ENCODE peak calls at places on chromosomes 3 and 15, in eight cellular contexts. One of them, this sample, is unnamed.

GRCh38 chr15:79967331-79968182 is 3.4 kb downstream of the BCL2A1 start:
- DNase-seq in COR-L47: no peak
- DNase-seq in hippocampal formation: no peak
- DNase-seq in ELR: no peak
- DNase-seq in body of pancreas: no peak
- DNase-seq in left ventricle myocardium inferior: no peak
- DNase-seq in suprapubic skin: no peak
- DNase-seq in activated naive CD4-positive, alpha-beta T cell: no peak
- DNase-seq in this sample: no peak

GRCh38 chr15:52251144-52251860 is 44.3 kb downstream of the MYO5C start:
- DNase-seq in COR-L47: no peak
- DNase-seq in left ventricle myocardium inferior: no peak
- DNase-seq in hippocampal formation: no peak
- DNase-seq in body of pancreas: no peak
- DNase-seq in suprapubic skin: no peak
- DNase-seq in ELR: no peak
- DNase-seq in activated naive CD4-positive, alpha-beta T cell: no peak
- DNase-seq in this sample: no peak

GRCh38 chr3:43373588-43373935 is 87.2 kb downstream of the SNRK start:
- DNase-seq in activated naive CD4-positive, alpha-beta T cell: no peak
- DNase-seq in hippocampal formation: no peak
- DNase-seq in body of pancreas: no peak
- DNase-seq in left ventricle myocardium inferior: no peak
- DNase-seq in COR-L47: no peak
- DNase-seq in suprapubic skin: no peak
- DNase-seq in ELR: peak; percentile 65
- DNase-seq in this sample: peak; percentile 9

GRCh38 chr3:31873254-31873653 is 107.8 kb downstream of the OSBPL10 start:
- DNase-seq in hippocampal formation: no peak
- DNase-seq in suprapubic skin: no peak
- DNase-seq in COR-L47: no peak
- DNase-seq in ELR: no peak
- DNase-seq in activated naive CD4-positive, alpha-beta T cell: no peak
- DNase-seq in body of pancreas: no peak
- DNase-seq in left ventricle myocardium inferior: no peak
- DNase-seq in this sample: no peak

GRCh38 chr3:16240229-16241023 is 24.3 kb downstream of the DPH3 start:
- DNase-seq in ELR: peak; percentile 78
- DNase-seq in left ventricle myocardium inferior: no peak
- DNase-seq in COR-L47: no peak
- DNase-seq in suprapubic skin: no peak
- DNase-seq in body of pancreas: no peak
- DNase-seq in activated naive CD4-positive, alpha-beta T cell: no peak
- DNase-seq in hippocampal formation: no peak
- DNase-seq in this sample: peak; percentile 70

GRCh38 chr3:36969540-36970432 is 23.1 kb downstream of the EPM2AIP1 start:
- DNase-seq in left ventricle myocardium inferior: no peak
- DNase-seq in ELR: peak; percentile 85
- DNase-seq in COR-L47: peak; percentile 92
- DNase-seq in suprapubic skin: no peak
- DNase-seq in body of pancreas: peak; percentile 45
- DNase-seq in activated naive CD4-positive, alpha-beta T cell: no peak
- DNase-seq in hippocampal formation: no peak
- DNase-seq in this sample: peak; percentile 81

GRCh38 chr3:37546876-37547275 is 314.8 kb upstream of the CTDSPL start:
- DNase-seq in ELR: peak; percentile 36
- DNase-seq in suprapubic skin: no peak
- DNase-seq in left ventricle myocardium inferior: no peak
- DNase-seq in hippocampal formation: no peak
- DNase-seq in COR-L47: no peak
- DNase-seq in body of pancreas: no peak
- DNase-seq in activated naive CD4-positive, alpha-beta T cell: no peak
- DNase-seq in this sample: peak; percentile 41

GRCh38 chr3:40557558-40558161 is 32.9 kb downstream of the ZNF621 start:
- DNase-seq in hippocampal formation: no peak
- DNase-seq in body of pancreas: no peak
- DNase-seq in left ventricle myocardium inferior: no peak
- DNase-seq in COR-L47: no peak
- DNase-seq in activated naive CD4-positive, alpha-beta T cell: no peak
- DNase-seq in suprapubic skin: no peak
- DNase-seq in ELR: no peak
- DNase-seq in this sample: no peak

GRCh38 chr3:149282322-149282721 is 51.1 kb downstream of the TM4SF18 start:
- DNase-seq in body of pancreas: no peak
- DNase-seq in COR-L47: no peak
- DNase-seq in activated naive CD4-positive, alpha-beta T cell: no peak
- DNase-seq in left ventricle myocardium inferior: no peak
- DNase-seq in suprapubic skin: no peak
- DNase-seq in hippocampal formation: no peak
- DNase-seq in ELR: no peak
- DNase-seq in this sample: no peak

GRCh38 chr3:97838393-97838792 is 16.6 kb downstream of the CRYBG3 start:
- DNase-seq in left ventricle myocardium inferior: no peak
- DNase-seq in ELR: no peak
- DNase-seq in body of pancreas: no peak
- DNase-seq in hippocampal formation: no peak
- DNase-seq in suprapubic skin: no peak
- DNase-seq in activated naive CD4-positive, alpha-beta T cell: no peak
- DNase-seq in COR-L47: no peak
- DNase-seq in this sample: no peak

This sample was measured in EL.